ENCODE peak calls at places on chromosome 22, in ten cellular contexts. F is suprapubic skin, Q is HCT116, J is stomach, S is sigmoid colon, N is SK-N-SH, M is GM12878, R is prostate gland, Y is transverse colon, L is spleen. I is an unnamed sample. For H3K9me3, the result is how much of the 10 kb centered on the place peaks cover.

GRCh38 chr22:19710769-19711106 is 3.6 kb upstream of the SEPTIN5 start:
- DNase-seq in R (no peak), S (no peak), F (no peak), Y (no peak), N (no peak), Q (no peak), L (peak), J (no peak), M (no peak), I (no peak)

GRCh38 chr22:32764330-32765116 is 37.0 kb upstream of the TIMP3 start:
- DNase-seq in R (no peak), N (no peak), M (no peak), S (peak), F (peak), Q (no peak), L (no peak), Y (peak), J (no peak), I (no peak)

GRCh38 chr22:32527756-32528155 is 53.1 kb downstream of the FBXO7 start:
- DNase-seq in M (no peak), Q (no peak), N (no peak), J (no peak), S (no peak), R (no peak), L (no peak), F (no peak), Y (no peak), I (no peak)

GRCh38 chr22:28799125-28799833 is 1.1 kb downstream of the XBP1 start:
- DNase-seq in Y (peak), J (no peak), L (no peak), M (no peak), R (peak), Q (peak), F (peak), N (peak), S (peak), I (no peak)

GRCh38 chr22:49783036-49783746 is 44.5 kb downstream of the BRD1 start:
- DNase-seq in F (no peak), M (no peak), N (no peak), L (no peak), R (no peak), J (no peak), S (no peak), Q (no peak), Y (no peak), I (no peak)

GRCh38 chr22:50676661-50677492 is 4.3 kb downstream of the SHANK3 start:
- DNase-seq in M (no peak), Y (no peak), S (no peak), L (peak), F (peak), Q (no peak), R (no peak), J (peak), N (peak), I (no peak)

GRCh38 chr22:22993184-22993583 is 77.1 kb upstream of the GNAZ start:
- DNase-seq in F (no peak), M (no peak), L (no peak), Q (no peak), S (no peak), R (no peak), N (no peak), Y (peak), J (no peak), I (no peak)

GRCh38 chr22:42340695-42341383 is 70.4 kb upstream of the TCF20 start:
- DNase-seq in J (no peak), L (no peak), Y (no peak), F (no peak), S (peak), M (no peak), R (no peak), N (peak), Q (no peak), I (no peak)

GRCh38 chr22:31347251-31348008 is 1.3 kb upstream of the PATZ1 start:
- DNase-seq in J (peak), L (peak), R (peak), M (no peak), Q (peak), Y (peak), N (peak), S (peak), F (peak), I (no peak)

GRCh38 chr22:27995801-27996528 is 76.9 kb upstream of the PITPNB start:
- DNase-seq in R (no peak), N (no peak), M (no peak), Q (no peak), S (peak), J (no peak), Y (peak), F (peak), L (peak), I (no peak)

GRCh38 chr22:22571862-22572261 is 12.8 kb upstream of the PRAME start:
- DNase-seq in R (no peak), M (no peak), J (no peak), S (no peak), L (no peak), N (no peak), Y (no peak), Q (no peak), F (no peak), I (no peak)

DNA sequence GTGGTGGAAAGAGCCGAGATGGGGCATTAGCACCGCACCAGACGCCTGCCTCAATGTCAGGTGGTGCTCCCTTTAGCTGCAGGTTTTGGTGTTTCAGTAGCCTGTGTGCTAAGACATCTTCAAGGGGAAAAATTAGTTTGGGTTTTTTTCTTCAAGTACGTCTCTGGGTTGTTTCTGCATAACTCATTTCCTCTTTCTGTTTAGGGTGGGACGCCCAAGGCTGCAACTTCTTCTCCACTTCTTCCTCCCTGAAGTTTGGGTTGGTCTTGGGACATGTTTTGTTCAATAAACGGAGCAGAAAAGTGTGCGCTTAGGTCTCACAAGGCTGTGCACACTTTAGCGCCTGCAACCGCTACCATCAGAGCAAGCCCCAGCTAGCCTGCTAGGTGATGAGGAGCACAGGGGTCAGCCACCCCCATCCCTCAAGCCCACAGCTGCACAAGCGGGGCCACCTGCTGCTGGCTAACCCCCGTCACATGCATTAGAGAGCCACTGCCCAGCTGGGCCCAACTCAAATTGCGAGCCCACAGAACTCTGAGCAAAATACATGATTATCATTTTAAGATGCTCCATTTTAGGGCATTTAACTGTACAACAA is 1495.8 kb downstream of the TBC1D22A start:
- DNase-seq in L (peak), M (no peak), J (no peak), S (no peak), R (no peak), N (no peak), Q (no peak), Y (no peak), F (peak), I (no peak)
- H3K9me3 ChIP-seq in L (under half), M (under half), J (under half), S (under half), R (under half), N (under half), Q (under half), Y (under half), F (under half), I (under half)

DNA sequence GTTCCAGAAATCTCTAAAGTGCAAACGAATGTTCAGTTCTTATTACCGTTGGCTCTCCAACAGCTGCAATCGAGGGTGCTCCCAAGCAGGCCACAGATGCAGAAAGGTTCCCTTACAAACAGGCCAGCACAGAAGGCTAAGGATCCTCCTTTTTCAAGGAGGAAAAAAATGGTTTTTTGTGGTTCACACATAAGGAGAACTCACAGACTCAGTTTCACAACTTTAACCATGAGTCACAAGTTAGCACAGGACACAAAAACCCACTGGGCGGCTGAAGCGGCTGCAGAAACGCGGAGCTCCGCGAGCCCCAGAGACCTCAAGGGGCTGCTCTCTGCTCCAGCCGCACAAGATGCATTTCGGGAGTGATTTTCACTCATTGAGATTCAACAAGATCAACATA is 98.2 kb upstream of the PRR5 start:
- DNase-seq in Q (no peak), F (no peak), R (no peak), J (no peak), Y (no peak), M (no peak), N (no peak), L (no peak), S (no peak), I (no peak)
- TF ChIP-seq POLR2AphosphoS5 in Q (no peak), F (no peak), R (no peak), J (no peak), Y (no peak), M (no peak), N (no peak), L (no peak), S (no peak), I (no peak)

GRCh38 chr22:39173050-39173706 is 20.7 kb upstream of the CBX7 start:
- DNase-seq in S (no peak), Y (no peak), M (no peak), L (no peak), J (no peak), Q (no peak), F (peak), R (no peak), N (no peak), I (no peak)

GRCh38 chr22:39176067-39176621 is 23.7 kb upstream of the CBX7 start:
- DNase-seq in J (peak), S (peak), L (peak), M (no peak), Y (peak), F (peak), R (peak), N (no peak), Q (no peak), I (no peak)

GRCh38 chr22:39175127-39176066 is 22.9 kb upstream of the CBX7 start:
- DNase-seq in M (no peak), S (no peak), Q (no peak), F (peak), R (no peak), N (no peak), Y (no peak), L (peak), J (no peak), I (no peak)

GRCh38 chr22:39173787-39174497 is 21.5 kb upstream of the CBX7 start:
- DNase-seq in S (no peak), J (no peak), F (peak), Y (peak), Q (no peak), R (no peak), M (no peak), N (no peak), L (peak), I (no peak)

GRCh38 chr22:39174498-39175120 is 22.1 kb upstream of the CBX7 start:
- DNase-seq in F (peak), N (peak), Q (peak), L (peak), S (peak), R (peak), M (no peak), J (peak), Y (peak), I (no peak)
- H3K4me3 ChIP-seq in F (peak), N (no peak), Q (peak), L (no peak), S (no peak), R (no peak), M (no peak), J (no peak), Y (no peak), I (peak)

GRCh38 chr22:47199261-47199948 is 437.0 kb downstream of the TBC1D22A start:
- DNase-seq in J (peak), R (no peak), Y (no peak), N (no peak), S (peak), Q (no peak), M (no peak), F (peak), L (peak), I (no peak)

GRCh38 chr22:47198801-47199251 is 436.4 kb downstream of the TBC1D22A start:
- DNase-seq in R (no peak), Q (no peak), Y (no peak), F (peak), J (peak), S (peak), M (no peak), N (peak), L (peak), I (no peak)

GRCh38 chr22:47201186-47201995 is 438.9 kb downstream of the TBC1D22A start:
- DNase-seq in Q (no peak), M (no peak), R (no peak), F (peak), S (peak), J (peak), L (peak), Y (no peak), N (no peak), I (no peak)

GRCh38 chr22:47199949-47200272 is 437.5 kb downstream of the TBC1D22A start:
- DNase-seq in S (no peak), R (no peak), L (peak), F (peak), Q (no peak), J (no peak), Y (no peak), N (no peak), M (no peak), I (no peak)

GRCh38 chr22:47200273-47201051 is 438.0 kb downstream of the TBC1D22A start:
- DNase-seq in Y (no peak), Q (no peak), L (peak), F (peak), R (no peak), J (peak), N (no peak), M (no peak), S (peak), I (no peak)
- H3K9me3 ChIP-seq in Y (under half), Q (under half), L (under half), F (under half), R (under half), J (under half), N (under half), M (under half), S (under half), I (under half)

DNA sequence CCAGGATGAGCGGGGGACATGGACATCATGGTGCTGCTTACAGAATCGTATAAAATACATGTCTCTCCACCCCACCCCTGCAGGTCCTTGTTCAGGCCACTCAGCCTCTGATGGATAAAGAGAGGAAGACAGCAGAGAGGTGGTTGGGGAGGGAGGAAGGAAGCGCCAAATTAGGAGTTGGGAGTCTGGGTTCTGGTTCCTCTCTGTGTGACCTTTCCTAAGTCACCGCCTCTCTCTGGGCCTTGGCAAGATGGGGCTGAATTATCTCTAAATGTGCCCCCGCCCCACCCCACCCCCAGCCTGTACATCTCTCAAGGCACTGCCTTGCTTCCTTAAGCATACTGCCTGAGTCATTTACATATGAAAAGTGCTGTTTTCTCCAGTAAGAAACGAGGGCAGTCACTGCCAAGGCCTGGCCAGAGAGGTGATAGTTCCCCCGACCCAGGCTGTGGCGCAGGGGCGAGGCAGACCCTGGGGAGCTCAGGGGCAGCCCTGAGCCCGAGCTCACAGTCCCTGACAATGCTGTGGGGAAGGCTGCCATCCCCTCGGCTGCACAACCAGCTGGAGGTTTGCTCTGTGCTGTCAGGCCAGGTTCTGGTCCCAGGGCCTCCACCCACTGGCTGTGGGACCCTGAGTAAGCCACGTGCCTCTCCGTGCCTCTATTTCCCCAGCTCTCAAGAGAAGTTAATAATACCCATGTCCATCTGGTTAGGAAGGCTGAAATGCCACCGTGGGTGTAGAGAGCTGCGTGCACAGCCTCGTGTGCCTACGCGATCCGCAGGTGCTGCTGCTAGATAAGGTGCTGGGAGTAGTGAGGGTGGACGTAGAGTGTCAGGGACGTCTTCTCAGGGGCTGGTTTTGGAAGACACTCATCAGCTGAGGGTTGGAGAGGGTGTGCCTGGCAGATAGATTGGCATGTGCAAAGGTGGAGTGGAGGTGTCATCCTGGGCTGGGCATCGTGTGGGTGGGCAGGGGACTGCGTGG is 55.3 kb downstream of the CACNA1I start:
- DNase-seq in S (no peak), L (no peak), J (no peak), Y (no peak), N (no peak), R (no peak), M (no peak), Q (no peak), F (no peak), I (no peak)
- TF ChIP-seq POLR2AphosphoS5 in S (no peak), L (no peak), J (no peak), Y (no peak), N (no peak), R (no peak), M (no peak), Q (no peak), F (no peak), I (no peak)

GRCh38 chr22:37052386-37053309 is 1.1 kb downstream of the KCTD17 start:
- DNase-seq in S (no peak), F (no peak), J (no peak), L (peak), Q (no peak), M (no peak), R (no peak), N (no peak), Y (no peak), I (no peak)
- H3K4me3 ChIP-seq in S (peak), F (peak), J (peak), L (peak), Q (peak), M (peak), R (peak), N (peak), Y (peak), I (no peak)

GRCh38 chr22:47862394-47862793 is 1099.9 kb downstream of the TBC1D22A start:
- DNase-seq in S (no peak), Q (no peak), J (no peak), M (no peak), F (no peak), R (no peak), L (no peak), Y (no peak), N (no peak), I (no peak)

GRCh38 chr22:47859891-47860290 is 1097.4 kb downstream of the TBC1D22A start:
- DNase-seq in L (no peak), Y (no peak), Q (no peak), M (no peak), N (no peak), F (no peak), S (no peak), J (no peak), R (no peak), I (no peak)

GRCh38 chr22:47854226-47854625 is 1091.8 kb downstream of the TBC1D22A start:
- DNase-seq in M (no peak), Q (no peak), S (no peak), F (no peak), R (no peak), N (no peak), J (no peak), L (no peak), Y (no peak), I (no peak)

GRCh38 chr22:47854680-47855079 is 1092.2 kb downstream of the TBC1D22A start:
- DNase-seq in M (no peak), Q (no peak), F (no peak), N (no peak), J (no peak), Y (no peak), S (no peak), L (no peak), R (no peak), I (no peak)

GRCh38 chr22:47858773-47859306 is 1096.4 kb downstream of the TBC1D22A start:
- DNase-seq in M (no peak), R (no peak), L (no peak), N (no peak), Y (no peak), Q (no peak), J (no peak), F (no peak), S (no peak), I (no peak)
- H3K9me3 ChIP-seq in M (under half), R (under half), L (under half), N (under half), Y (under half), Q (under half), J (under half), F (under half), S (under half), I (under half)

I was measured in SK-N-MC.